ENCODE peak calls at places on chromosomes 4 and X, in nine cellular contexts. One of them, this sample, is unnamed. For H3K27me3 and H3K36me3, the result is how much of the 10 kb centered on the place peaks cover.

GRCh38 chr4:127586922-127587571 is 45.7 kb upstream of the INTU start:
- DNase-seq in uterus: no peak
- DNase-seq in MM.1S: peak
- DNase-seq in suprapubic skin: no peak
- DNase-seq in body of pancreas: peak
- DNase-seq in upper lobe of right lung: no peak
- DNase-seq in tibial artery: no peak
- DNase-seq in heart left ventricle: no peak
- DNase-seq in GM23338: peak
- DNase-seq in this sample: peak

GRCh38 chrX:44431206-44431605 is 87.7 kb upstream of the EFHC2 start:
- DNase-seq in heart left ventricle: no peak
- DNase-seq in suprapubic skin: no peak
- DNase-seq in MM.1S: no peak
- DNase-seq in tibial artery: no peak
- DNase-seq in GM23338: no peak
- DNase-seq in body of pancreas: no peak
- DNase-seq in uterus: no peak
- DNase-seq in upper lobe of right lung: no peak
- DNase-seq in this sample: no peak

GRCh38 chr4:186105721-186106335 is 1.3 kb downstream of the FAM149A start:
- DNase-seq in suprapubic skin: no peak
- DNase-seq in MM.1S: peak
- DNase-seq in upper lobe of right lung: no peak
- DNase-seq in body of pancreas: peak
- DNase-seq in GM23338: peak
- DNase-seq in uterus: no peak
- DNase-seq in tibial artery: no peak
- DNase-seq in heart left ventricle: no peak
- DNase-seq in this sample: peak

GRCh38 chr4:92600638-92601037 is 296.9 kb downstream of the GRID2 start:
- DNase-seq in upper lobe of right lung: peak
- DNase-seq in GM23338: peak
- DNase-seq in uterus: no peak
- DNase-seq in tibial artery: no peak
- DNase-seq in heart left ventricle: no peak
- DNase-seq in suprapubic skin: no peak
- DNase-seq in MM.1S: no peak
- DNase-seq in body of pancreas: no peak
- DNase-seq in this sample: no peak

GRCh38 chr4:132818091-132818490 is 331.0 kb upstream of the PCDH10 start:
- DNase-seq in heart left ventricle: no peak
- DNase-seq in upper lobe of right lung: no peak
- DNase-seq in uterus: no peak
- DNase-seq in MM.1S: no peak
- DNase-seq in tibial artery: no peak
- DNase-seq in GM23338: peak
- DNase-seq in body of pancreas: no peak
- DNase-seq in suprapubic skin: no peak
- DNase-seq in this sample: peak

GRCh38 chr4:187000281-187000680 is 276.6 kb upstream of the FAT1 start:
- DNase-seq in tibial artery: no peak
- DNase-seq in heart left ventricle: no peak
- DNase-seq in body of pancreas: no peak
- DNase-seq in MM.1S: no peak
- DNase-seq in uterus: no peak
- DNase-seq in suprapubic skin: no peak
- DNase-seq in upper lobe of right lung: no peak
- DNase-seq in GM23338: no peak
- DNase-seq in this sample: no peak

GRCh38 chrX:118603981-118604380 is 108.4 kb downstream of the DOCK11 start:
- DNase-seq in body of pancreas: peak
- DNase-seq in uterus: peak
- DNase-seq in heart left ventricle: peak
- DNase-seq in MM.1S: peak
- DNase-seq in tibial artery: no peak
- DNase-seq in suprapubic skin: no peak
- DNase-seq in GM23338: peak
- DNase-seq in upper lobe of right lung: no peak
- DNase-seq in this sample: peak

GRCh38 chr4:2393353-2394270 is 24.8 kb downstream of the ZFYVE28 start:
- DNase-seq in body of pancreas: peak
- DNase-seq in MM.1S: peak
- DNase-seq in heart left ventricle: no peak
- DNase-seq in suprapubic skin: no peak
- DNase-seq in uterus: no peak
- DNase-seq in tibial artery: no peak
- DNase-seq in upper lobe of right lung: no peak
- DNase-seq in GM23338: peak
- DNase-seq in this sample: peak

GRCh38 chrX:48972214-48973164 is 845 bp upstream of the KCND1 start:
- DNase-seq in GM23338: peak
- DNase-seq in upper lobe of right lung: no peak
- DNase-seq in tibial artery: peak
- DNase-seq in suprapubic skin: no peak
- DNase-seq in MM.1S: peak
- DNase-seq in body of pancreas: peak
- DNase-seq in heart left ventricle: no peak
- DNase-seq in uterus: peak
- DNase-seq in this sample: peak

GRCh38 chr4:21226637-21227538 is 526.6 kb downstream of the PACRGL start:
- DNase-seq in tibial artery: no peak
- DNase-seq in upper lobe of right lung: no peak
- DNase-seq in suprapubic skin: no peak
- DNase-seq in heart left ventricle: no peak
- DNase-seq in uterus: no peak
- DNase-seq in GM23338: no peak
- DNase-seq in MM.1S: no peak
- DNase-seq in body of pancreas: peak
- DNase-seq in this sample: no peak

GRCh38 chrX:65463550-65463949 is 71.0 kb downstream of the LAS1L start:
- DNase-seq in suprapubic skin: no peak
- DNase-seq in MM.1S: no peak
- DNase-seq in GM23338: peak
- DNase-seq in body of pancreas: no peak
- DNase-seq in tibial artery: no peak
- DNase-seq in heart left ventricle: no peak
- DNase-seq in uterus: no peak
- DNase-seq in upper lobe of right lung: no peak
- DNase-seq in this sample: peak

GRCh38 chr4:101192244-101192643 is 155.1 kb downstream of the PPP3CA start:
- DNase-seq in tibial artery: no peak
- DNase-seq in suprapubic skin: no peak
- DNase-seq in body of pancreas: no peak
- DNase-seq in MM.1S: no peak
- DNase-seq in uterus: no peak
- DNase-seq in heart left ventricle: no peak
- DNase-seq in GM23338: no peak
- DNase-seq in upper lobe of right lung: no peak
- DNase-seq in this sample: no peak

GRCh38 chrX:67545772-67546495 is 2.1 kb downstream of the AR start:
- DNase-seq in upper lobe of right lung: peak
- DNase-seq in heart left ventricle: peak
- DNase-seq in GM23338: peak
- DNase-seq in suprapubic skin: peak
- DNase-seq in uterus: peak
- DNase-seq in body of pancreas: peak
- DNase-seq in tibial artery: peak
- DNase-seq in MM.1S: no peak
- DNase-seq in this sample: peak

GRCh38 chrX:129842510-129843208 is 1.0 kb downstream of the ZDHHC9 start:
- DNase-seq in heart left ventricle: peak
- DNase-seq in suprapubic skin: no peak
- DNase-seq in uterus: peak
- DNase-seq in MM.1S: peak
- DNase-seq in body of pancreas: peak
- DNase-seq in tibial artery: peak
- DNase-seq in upper lobe of right lung: peak
- DNase-seq in GM23338: peak
- DNase-seq in this sample: no peak

GRCh38 chr4:151953286-151953685 is 192.5 kb upstream of the GATB start:
- DNase-seq in heart left ventricle: no peak
- DNase-seq in GM23338: no peak
- DNase-seq in body of pancreas: no peak
- DNase-seq in suprapubic skin: no peak
- DNase-seq in MM.1S: no peak
- DNase-seq in tibial artery: no peak
- DNase-seq in upper lobe of right lung: no peak
- DNase-seq in uterus: no peak
- DNase-seq in this sample: no peak

GRCh38 chr4:151952711-151953254 is 192.0 kb upstream of the GATB start:
- DNase-seq in body of pancreas: no peak
- DNase-seq in MM.1S: no peak
- DNase-seq in tibial artery: no peak
- DNase-seq in uterus: no peak
- DNase-seq in heart left ventricle: no peak
- DNase-seq in GM23338: no peak
- DNase-seq in upper lobe of right lung: no peak
- DNase-seq in suprapubic skin: no peak
- DNase-seq in this sample: no peak

GRCh38 chr4:151950993-151951726 is 190.4 kb upstream of the GATB start:
- DNase-seq in heart left ventricle: no peak
- DNase-seq in body of pancreas: no peak
- DNase-seq in suprapubic skin: no peak
- DNase-seq in tibial artery: no peak
- DNase-seq in MM.1S: no peak
- DNase-seq in upper lobe of right lung: no peak
- DNase-seq in uterus: peak
- DNase-seq in GM23338: no peak
- DNase-seq in this sample: no peak

GRCh38 chr4:151951727-151952078 is 190.9 kb upstream of the GATB start:
- DNase-seq in tibial artery: no peak
- DNase-seq in upper lobe of right lung: no peak
- DNase-seq in body of pancreas: no peak
- DNase-seq in GM23338: no peak
- DNase-seq in MM.1S: no peak
- DNase-seq in uterus: no peak
- DNase-seq in heart left ventricle: no peak
- DNase-seq in suprapubic skin: no peak
- DNase-seq in this sample: no peak

GRCh38 chr4:151952137-151952536 is 191.3 kb upstream of the GATB start:
- DNase-seq in suprapubic skin: no peak
- DNase-seq in GM23338: no peak
- DNase-seq in upper lobe of right lung: no peak
- DNase-seq in MM.1S: no peak
- DNase-seq in body of pancreas: no peak
- DNase-seq in heart left ventricle: no peak
- DNase-seq in tibial artery: no peak
- DNase-seq in uterus: no peak
- DNase-seq in this sample: no peak
- H3K4me3 ChIP-seq in suprapubic skin: no peak
- H3K4me3 ChIP-seq in GM23338: no peak
- H3K4me3 ChIP-seq in upper lobe of right lung: no peak
- H3K4me3 ChIP-seq in MM.1S: no peak
- H3K4me3 ChIP-seq in body of pancreas: no peak
- H3K4me3 ChIP-seq in heart left ventricle: no peak
- H3K4me3 ChIP-seq in tibial artery: no peak
- H3K4me3 ChIP-seq in uterus: no peak
- H3K4me3 ChIP-seq in this sample: no peak

DNA sequence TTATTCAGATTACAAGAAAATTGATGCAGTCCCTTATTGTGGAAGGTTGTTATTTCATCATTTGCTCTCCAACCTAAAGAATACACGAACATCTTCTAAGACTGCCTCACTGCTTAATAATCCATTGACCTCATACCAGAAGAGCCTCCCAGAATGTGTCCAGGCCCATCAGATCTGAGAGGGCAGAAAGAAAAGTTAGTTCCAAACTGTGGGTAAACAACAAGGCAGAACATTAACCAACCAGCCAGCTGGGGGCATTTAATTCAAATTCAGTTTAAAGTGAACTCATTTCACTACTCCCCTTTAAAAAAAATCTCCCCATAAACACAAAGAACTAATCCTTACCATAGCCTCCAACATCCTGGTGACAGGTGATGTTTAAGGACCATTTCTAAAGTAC is 13.8 kb downstream of the GPC4 start:
- DNase-seq in body of pancreas: no peak
- DNase-seq in tibial artery: no peak
- DNase-seq in uterus: no peak
- DNase-seq in upper lobe of right lung: no peak
- DNase-seq in heart left ventricle: no peak
- DNase-seq in GM23338: no peak
- DNase-seq in MM.1S: no peak
- DNase-seq in suprapubic skin: no peak
- DNase-seq in this sample: no peak
- H3K27me3 ChIP-seq in body of pancreas: under half
- H3K27me3 ChIP-seq in tibial artery: under half
- H3K27me3 ChIP-seq in uterus: under half
- H3K27me3 ChIP-seq in upper lobe of right lung: under half
- H3K27me3 ChIP-seq in heart left ventricle: under half
- H3K27me3 ChIP-seq in GM23338: under half
- H3K27me3 ChIP-seq in MM.1S: under half
- H3K27me3 ChIP-seq in suprapubic skin: under half
- H3K27me3 ChIP-seq in this sample: under half

GRCh38 chr4:7060346-7061150 is 7.3 kb downstream of the GRPEL1 start:
- DNase-seq in tibial artery: peak
- DNase-seq in body of pancreas: no peak
- DNase-seq in upper lobe of right lung: no peak
- DNase-seq in suprapubic skin: no peak
- DNase-seq in GM23338: no peak
- DNase-seq in uterus: no peak
- DNase-seq in heart left ventricle: no peak
- DNase-seq in MM.1S: no peak
- DNase-seq in this sample: no peak

GRCh38 chr4:7062816-7063215 is 5.0 kb downstream of the GRPEL1 start:
- DNase-seq in uterus: no peak
- DNase-seq in suprapubic skin: no peak
- DNase-seq in heart left ventricle: no peak
- DNase-seq in GM23338: no peak
- DNase-seq in MM.1S: no peak
- DNase-seq in body of pancreas: no peak
- DNase-seq in tibial artery: no peak
- DNase-seq in upper lobe of right lung: no peak
- DNase-seq in this sample: no peak

GRCh38 chr4:7058792-7059191 is 9.1 kb downstream of the GRPEL1 start:
- DNase-seq in MM.1S: no peak
- DNase-seq in GM23338: no peak
- DNase-seq in upper lobe of right lung: no peak
- DNase-seq in tibial artery: no peak
- DNase-seq in suprapubic skin: no peak
- DNase-seq in uterus: no peak
- DNase-seq in body of pancreas: no peak
- DNase-seq in heart left ventricle: no peak
- DNase-seq in this sample: no peak

GRCh38 chr4:7061815-7062214 is 6.0 kb downstream of the GRPEL1 start:
- DNase-seq in suprapubic skin: no peak
- DNase-seq in upper lobe of right lung: no peak
- DNase-seq in GM23338: no peak
- DNase-seq in MM.1S: no peak
- DNase-seq in heart left ventricle: no peak
- DNase-seq in body of pancreas: no peak
- DNase-seq in uterus: no peak
- DNase-seq in tibial artery: peak
- DNase-seq in this sample: no peak

GRCh38 chr4:7059673-7060072 is 8.2 kb downstream of the GRPEL1 start:
- DNase-seq in uterus: no peak
- DNase-seq in suprapubic skin: no peak
- DNase-seq in tibial artery: peak
- DNase-seq in GM23338: no peak
- DNase-seq in MM.1S: no peak
- DNase-seq in upper lobe of right lung: no peak
- DNase-seq in heart left ventricle: no peak
- DNase-seq in body of pancreas: no peak
- DNase-seq in this sample: no peak
- H3K36me3 ChIP-seq in uterus: under half
- H3K36me3 ChIP-seq in suprapubic skin: half or more
- H3K36me3 ChIP-seq in tibial artery: half or more
- H3K36me3 ChIP-seq in GM23338: under half
- H3K36me3 ChIP-seq in MM.1S: under half
- H3K36me3 ChIP-seq in upper lobe of right lung: half or more
- H3K36me3 ChIP-seq in heart left ventricle: half or more
- H3K36me3 ChIP-seq in body of pancreas: under half
- H3K36me3 ChIP-seq in this sample: under half

GRCh38 chr4:4876945-4877661 is 17.6 kb downstream of the MSX1 start:
- DNase-seq in uterus: no peak
- DNase-seq in tibial artery: no peak
- DNase-seq in heart left ventricle: no peak
- DNase-seq in MM.1S: no peak
- DNase-seq in suprapubic skin: no peak
- DNase-seq in upper lobe of right lung: no peak
- DNase-seq in GM23338: no peak
- DNase-seq in body of pancreas: no peak
- DNase-seq in this sample: no peak
- H3K4me3 ChIP-seq in uterus: no peak
- H3K4me3 ChIP-seq in tibial artery: no peak
- H3K4me3 ChIP-seq in heart left ventricle: no peak
- H3K4me3 ChIP-seq in MM.1S: no peak
- H3K4me3 ChIP-seq in suprapubic skin: no peak
- H3K4me3 ChIP-seq in upper lobe of right lung: no peak
- H3K4me3 ChIP-seq in GM23338: no peak
- H3K4me3 ChIP-seq in body of pancreas: no peak
- H3K4me3 ChIP-seq in this sample: no peak